ENCODE peak calls at places on chromosomes 3 and 15, in six cellular contexts. D is T follicular helper cell; J is activated CD4-positive, alpha-beta T cell treated with anti-CD3 and anti-CD28 coated beads for 48 hours; Z is hepatocyte; E is HepG2; I is GM12865. P is an unnamed sample.

GRCh38 chr15:34987623-34987981 is 485 bp downstream of the ZNF770 start:
- DNase-seq in Z (no peak), I (no peak), E (peak), J (no peak), D (no peak), P (peak)

GRCh38 chr3:187828571-187829452 is 83.5 kb upstream of the BCL6 start:
- DNase-seq in I (peak), D (no peak), E (peak), J (no peak), Z (peak), P (no peak)

GRCh38 chr3:145854486-145854885 is 306.5 kb downstream of the PLOD2 start:
- DNase-seq in E (no peak), Z (no peak), J (no peak), I (no peak), D (no peak), P (no peak)

GRCh38 chr15:68199340-68199739 is 5.8 kb downstream of the CALML4 start:
- DNase-seq in I (no peak), J (no peak), D (no peak), Z (no peak), E (no peak), P (no peak)

GRCh38 chr15:65431731-65432130 is 9.0 kb upstream of the IGDCC4 start:
- DNase-seq in Z (no peak), E (no peak), I (no peak), D (no peak), J (no peak), P (no peak)

GRCh38 chr15:94526071-94526689 is 294.8 kb downstream of the MCTP2 start:
- DNase-seq in I (no peak), J (no peak), E (no peak), Z (no peak), D (no peak), P (peak)

GRCh38 chr15:74193305-74193718 is 9.3 kb downstream of the STRA6 start:
- DNase-seq in J (no peak), Z (peak), E (no peak), D (no peak), I (peak), P (no peak)

GRCh38 chr3:60792287-60792852 is 458.9 kb downstream of the FHIT start:
- DNase-seq in I (no peak), E (no peak), D (no peak), Z (no peak), J (no peak), P (no peak)

GRCh38 chr3:38137615-38138346 is 680 bp upstream of the MYD88 start:
- DNase-seq in Z (no peak), J (peak), D (no peak), E (no peak), I (peak), P (peak)

GRCh38 chr3:188687389-188687788 is 484.4 kb upstream of the TPRG1 start:
- DNase-seq in D (no peak), J (no peak), I (no peak), E (no peak), Z (no peak), P (no peak)

GRCh38 chr3:194781617-194782016 is 95.9 kb downstream of the FAM43A start:
- DNase-seq in I (no peak), Z (no peak), J (no peak), E (no peak), D (no peak), P (no peak)

GRCh38 chr3:5840091-5840490 is 652.6 kb downstream of the EDEM1 start:
- DNase-seq in J (no peak), Z (no peak), E (no peak), D (no peak), I (no peak), P (no peak)